ENCODE peak calls at places on chromosomes 16 and 17, in nine cellular contexts. K is HepG2, F is cardiac muscle cell, U is testis, R is tibial artery, I is transverse colon, H is fibroblast of lung, G is A673, C is AG04450. Y is an unnamed sample.

GRCh38 chr16:79026117-79026516 is 574.4 kb downstream of the MAF start:
- DNase-seq in F (no peak), C (no peak), R (no peak), G (no peak), I (no peak), K (no peak), U (no peak), H (no peak), Y (no peak)

GRCh38 chr17:36544049-36544319 is 735 bp upstream of the GGNBP2 start:
- DNase-seq in U (peak; percentile 70), K (peak; percentile 14), G (peak; percentile 1), H (peak; percentile 55), C (no peak), F (peak; percentile 53), R (peak; percentile 72), I (no peak), Y (no peak)

GRCh38 chr17:61314368-61315078 is 85.1 kb upstream of the TBX2 start:
- DNase-seq in K (no peak), F (peak; percentile 43), U (peak; percentile 78), H (peak; percentile 91), I (no peak), R (peak; percentile 92), C (no peak), G (no peak), Y (no peak)

GRCh38 chr16:2692948-2693651 is 10.8 kb downstream of the KCTD5 start:
- DNase-seq in F (no peak), R (no peak), K (no peak), G (no peak), I (peak; percentile 36), U (peak; percentile 53), H (peak; percentile 75), C (no peak), Y (no peak)

GRCh38 chr16:89764711-89765201 is 43.4 kb downstream of the ZNF276 start:
- DNase-seq in C (no peak), F (no peak), G (no peak), K (no peak), R (peak; percentile 76), I (peak; percentile 85), H (no peak), U (peak; percentile 41), Y (peak; percentile 67)

GRCh38 chr16:82184213-82184612 is 14.2 kb upstream of the MPHOSPH6 start:
- DNase-seq in I (no peak), C (no peak), R (no peak), G (no peak), K (no peak), U (no peak), F (no peak), H (no peak), Y (no peak)

GRCh38 chr17:82083533-82084359 is 14.3 kb downstream of the FASN start:
- DNase-seq in R (no peak), H (no peak), G (no peak), I (no peak), C (no peak), F (no peak), K (no peak), U (no peak), Y (no peak)

GRCh38 chr17:43906951-43907424 is 348 bp downstream of the MPP2 start:
- DNase-seq in I (no peak), H (no peak), F (no peak), G (no peak), K (no peak), U (no peak), C (no peak), R (no peak), Y (peak; percentile 63)

GRCh38 chr17:82345151-82345976 is 11.8 kb upstream of the SECTM1 start:
- DNase-seq in F (no peak), U (no peak), K (no peak), R (no peak), G (no peak), I (no peak), C (no peak), H (no peak), Y (no peak)

GRCh38 chr16:19114359-19115147 is 789 bp downstream of the ITPRIPL2 start:
- DNase-seq in I (peak; percentile 69), F (no peak), U (peak; percentile 81), R (peak; percentile 87), C (no peak), K (no peak), H (peak; percentile 74), G (peak; percentile 57), Y (no peak)

GRCh38 chr16:16038950-16039349 is 89.5 kb downstream of the ABCC1 start:
- DNase-seq in G (no peak), I (no peak), K (no peak), F (no peak), U (no peak), R (no peak), H (no peak), C (no peak), Y (no peak)

DNA sequence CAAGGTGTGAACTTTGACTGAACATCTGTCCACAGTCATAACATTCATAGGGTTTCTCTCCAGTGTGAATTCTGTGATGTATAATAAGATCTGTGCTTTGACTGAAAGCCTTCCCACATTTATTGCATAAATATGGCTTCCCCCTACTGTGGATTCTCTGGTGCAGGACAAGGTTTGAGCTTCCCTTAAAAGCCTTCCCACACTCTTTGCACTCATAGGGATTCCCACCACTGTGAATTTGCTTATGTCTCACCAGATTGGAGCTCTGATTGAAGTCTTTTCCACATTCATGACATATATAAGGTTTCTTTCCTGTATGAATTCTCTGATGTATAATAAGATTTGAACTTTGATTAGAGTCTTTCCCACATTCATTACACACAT is 8.3 kb downstream of the ZNF594 start:
- DNase-seq in G (no peak), I (no peak), C (no peak), H (no peak), U (no peak), K (no peak), R (no peak), F (no peak), Y (no peak)
- H3K9me3 ChIP-seq in G (peaks cover 98% of the 10 kb centered on the region), I (peaks cover 92% of the 10 kb centered on the region), C (peaks cover 76% of the 10 kb centered on the region), H (peaks cover 6% of the 10 kb centered on the region), U (peaks cover 3% of the 10 kb centered on the region), K (peaks cover 31% of the 10 kb centered on the region), R (peaks cover 93% of the 10 kb centered on the region), F (peaks cover 13% of the 10 kb centered on the region), Y (peaks cover 73% of the 10 kb centered on the region)

GRCh38 chr17:8740486-8740885 is 4.2 kb downstream of the CCDC42 start:
- DNase-seq in R (peak; percentile 43), U (no peak), C (no peak), F (peak; percentile 17), K (no peak), H (no peak), I (peak; percentile 18), G (peak; percentile 16), Y (peak; percentile 68)
- H3K4me3 ChIP-seq in R (no peak overlapping the region), U (no peak overlapping the region), C (no peak overlapping the region), F (no peak overlapping the region), K (no peak overlapping the region), H (no peak overlapping the region), I (peak overlapping the region; percentile 19), G (no peak overlapping the region), Y (peak overlapping the region; percentile 67)

DNA sequence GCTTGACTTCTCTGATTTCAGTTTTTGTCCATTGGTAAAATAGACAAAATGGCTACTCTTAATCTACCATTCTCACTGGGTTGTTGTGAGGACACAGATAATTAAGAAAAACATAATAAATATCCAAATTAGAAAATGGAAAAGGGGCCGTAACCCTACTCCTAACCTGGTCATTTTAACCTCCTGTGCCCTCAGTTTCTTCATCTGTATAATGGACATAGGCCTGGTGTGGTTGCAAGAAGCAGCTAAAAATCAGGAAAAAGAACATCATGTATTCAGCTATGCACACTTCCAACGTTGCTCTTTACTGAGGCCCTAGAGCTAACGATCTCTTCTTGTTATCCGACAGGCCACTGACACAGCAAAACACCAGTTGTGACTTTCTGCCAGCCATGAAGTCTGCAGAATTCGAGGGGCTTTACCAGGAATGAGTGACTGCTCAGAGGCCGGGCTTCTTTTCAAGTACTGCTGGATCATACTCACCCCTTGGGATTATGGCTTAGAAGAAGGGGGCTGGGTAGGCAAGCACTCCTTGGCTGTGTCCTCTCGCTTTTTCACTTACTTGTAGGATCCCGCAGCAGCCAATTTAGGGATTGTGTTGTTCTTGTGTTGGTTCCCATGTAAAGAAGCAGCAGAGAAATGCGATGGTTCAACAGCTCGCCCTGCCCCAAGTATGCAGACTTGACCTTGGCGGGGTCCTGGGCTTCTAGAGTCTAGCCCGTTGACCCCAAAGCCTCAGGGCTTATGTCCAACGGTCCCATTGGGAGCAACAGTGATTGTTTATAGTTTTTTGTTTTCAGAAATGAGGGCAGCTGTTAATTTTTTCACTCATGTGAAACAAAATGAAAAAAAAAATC is 20.9 kb downstream of the LDAF1 start:
- DNase-seq in R (peak; percentile 82), I (no peak), H (no peak), F (no peak), K (no peak), U (peak; percentile 87), G (no peak), C (no peak), Y (no peak)
- H3K9me3 ChIP-seq in R (no peaks in the 10 kb centered on the region), I (no peaks in the 10 kb centered on the region), H (no peaks in the 10 kb centered on the region), F (no peaks in the 10 kb centered on the region), K (no peaks in the 10 kb centered on the region), U (no peaks in the 10 kb centered on the region), G (no peaks in the 10 kb centered on the region), C (no peaks in the 10 kb centered on the region), Y (no peaks in the 10 kb centered on the region)

DNA sequence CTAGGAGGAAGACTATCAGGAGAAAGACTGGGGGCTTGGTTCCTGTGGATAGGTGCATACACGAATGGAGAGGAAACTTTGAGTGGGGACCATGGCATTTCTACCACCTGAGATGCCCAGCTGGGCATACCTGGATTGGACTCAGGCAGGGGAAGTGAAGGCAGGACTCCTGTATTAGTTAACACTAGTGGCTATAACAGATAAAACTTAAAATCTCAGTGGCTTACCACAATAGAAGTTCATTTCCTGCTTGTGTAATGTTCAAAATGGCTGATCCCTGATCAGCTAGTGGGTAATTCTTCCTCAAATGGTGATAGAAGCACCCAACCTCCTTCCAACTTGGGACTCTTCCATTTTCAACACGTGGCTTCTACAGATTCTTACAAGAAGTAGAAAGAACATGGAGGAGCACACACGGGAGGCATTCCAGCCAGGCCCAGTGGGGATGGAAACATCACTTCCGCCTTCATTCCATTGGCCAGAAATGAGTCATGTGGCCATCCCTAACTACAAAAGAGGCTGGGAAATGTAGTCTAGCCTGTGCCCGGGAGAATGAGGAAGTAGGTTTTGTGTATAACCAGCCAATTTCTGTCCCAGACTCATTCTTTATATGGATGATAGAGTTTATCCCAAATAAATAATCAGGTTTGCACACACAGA is 112.1 kb downstream of the UTP18 start:
- DNase-seq in F (no peak), C (no peak), K (peak; percentile 72), G (peak; percentile 88), R (no peak), I (peak; percentile 13), H (peak; percentile 34), U (peak; percentile 85), Y (no peak)
- H3K4me3 ChIP-seq in F (no peak overlapping the region), C (no peak overlapping the region), K (peak overlapping the region; percentile 7), G (no peak overlapping the region), R (no peak overlapping the region), I (no peak overlapping the region), H (no peak overlapping the region), U (no peak overlapping the region), Y (no peak overlapping the region)